ENCODE peak calls at places on chromosome 16, in six cellular contexts. S, C, I, V, P and Q are unnamed samples.
A peak's percentile ranks its signal among the peaks of the same experiment; 100 is the strongest.

GRCh38 chr16:30997000-30997886 is 12.2 kb downstream of the HSD3B7 start:
- DNase-seq in V (peak; percentile 37), P (peak; percentile 87), C (peak; percentile 90), S (peak; percentile 86), I (peak; percentile 92), Q (peak; percentile 53)

GRCh38 chr16:81703177-81704155 is 75.6 kb upstream of the PLCG2 start:
- DNase-seq in S (peak; percentile 4), C (no peak), P (no peak), V (peak; percentile 84), I (peak; percentile 70), Q (peak; percentile 91)

GRCh38 chr16:89615596-89616090 is 2.2 kb downstream of the DPEP1 start:
- DNase-seq in P (peak; percentile 30), S (no peak), I (no peak), C (peak; percentile 43), V (no peak), Q (no peak)

GRCh38 chr16:88484505-88485365 is 31.7 kb downstream of the ZFPM1 start:
- DNase-seq in C (no peak), P (peak; percentile 80), V (no peak), I (peak; percentile 74), S (no peak), Q (no peak)

GRCh38 chr16:4098496-4098895 is 17.7 kb downstream of the ADCY9 start:
- DNase-seq in C (no peak), S (no peak), V (peak; percentile 30), P (no peak), I (no peak), Q (no peak)

GRCh38 chr16:53787423-53787822 is 83.5 kb downstream of the FTO start:
- DNase-seq in P (no peak), S (no peak), I (no peak), V (no peak), C (no peak), Q (no peak)

GRCh38 chr16:57785924-57786323 is 16.4 kb downstream of the KIFC3 start:
- DNase-seq in I (peak; percentile 22), S (no peak), V (no peak), P (no peak), C (no peak), Q (no peak)

GRCh38 chr16:48317614-48318013 is 67.6 kb downstream of the SIAH1 start:
- DNase-seq in S (no peak), P (no peak), V (peak; percentile 67), C (no peak), I (no peak), Q (peak; percentile 83)

GRCh38 chr16:48300391-48300856 is 53.1 kb upstream of the ABCC11 start:
- DNase-seq in P (no peak), S (no peak), I (no peak), C (no peak), V (no peak), Q (peak; percentile 82)

GRCh38 chr16:65106792-65107191 is 15.1 kb downstream of the CDH11 start:
- DNase-seq in P (no peak), I (no peak), C (no peak), V (no peak), S (no peak), Q (peak; percentile 29)

GRCh38 chr16:17691621-17692231 is 221.0 kb upstream of the XYLT1 start:
- DNase-seq in I (no peak), V (no peak), C (no peak), P (no peak), S (no peak), Q (no peak)

GRCh38 chr16:75114946-75115825 is 1.4 kb downstream of the LDHD start:
- DNase-seq in V (no peak), C (no peak), I (no peak), S (no peak), P (no peak), Q (no peak)

GRCh38 chr16:77223184-77223583 is 24.0 kb downstream of the SYCE1L start:
- DNase-seq in V (no peak), I (no peak), C (no peak), P (no peak), S (no peak), Q (no peak)

GRCh38 chr16:11668590-11669379 is 530 bp downstream of the SNN start:
- DNase-seq in V (no peak), I (peak; percentile 72), S (no peak), P (no peak), C (peak; percentile 53), Q (no peak)

GRCh38 chr16:25045696-25046381 is 30.7 kb upstream of the ARHGAP17 start:
- DNase-seq in C (no peak), S (no peak), P (no peak), V (peak; percentile 34), I (no peak), Q (peak; percentile 29)

GRCh38 chr16:53600076-53600475 is 97.1 kb upstream of the AKTIP start:
- DNase-seq in V (no peak), C (no peak), I (no peak), P (no peak), S (no peak), Q (peak; percentile 2)

GRCh38 chr16:89431616-89432015 is 58.7 kb downstream of the ANKRD11 start:
- DNase-seq in P (no peak), S (no peak), I (peak; percentile 20), C (no peak), V (no peak), Q (no peak)

GRCh38 chr16:71817690-71818089 is 9.1 kb upstream of the AP1G1 start:
- DNase-seq in P (no peak), C (no peak), I (no peak), V (no peak), S (no peak), Q (no peak)

GRCh38 chr16:81616321-81617020 is 162.6 kb upstream of the PLCG2 start:
- DNase-seq in I (peak; percentile 89), V (peak; percentile 53), C (peak; percentile 74), P (peak; percentile 77), S (peak; percentile 69), Q (peak; percentile 72)

GRCh38 chr16:54467398-54467797 is 180.8 kb upstream of the IRX3 start:
- DNase-seq in V (no peak), S (no peak), P (no peak), C (no peak), I (no peak), Q (no peak)

GRCh38 chr16:60204221-60204620 is 1470.1 kb upstream of the GOT2 start:
- DNase-seq in C (no peak), V (no peak), I (no peak), P (no peak), S (no peak), Q (peak; percentile 0)

GRCh38 chr16:17369441-17369951 is 101.3 kb downstream of the XYLT1 start:
- DNase-seq in C (peak; percentile 52), I (peak; percentile 84), V (peak; percentile 3), S (peak; percentile 40), P (peak; percentile 71), Q (no peak)

GRCh38 chr16:86533942-86534341 is 21.1 kb downstream of the MTHFSD start:
- DNase-seq in I (no peak), P (no peak), C (no peak), S (no peak), V (no peak), Q (no peak)

GRCh38 chr16:17467923-17468540 is 2.7 kb downstream of the XYLT1 start:
- DNase-seq in S (peak; percentile 54), P (peak; percentile 80), C (peak; percentile 44), V (no peak), I (peak; percentile 60), Q (peak; percentile 77)

DNA sequence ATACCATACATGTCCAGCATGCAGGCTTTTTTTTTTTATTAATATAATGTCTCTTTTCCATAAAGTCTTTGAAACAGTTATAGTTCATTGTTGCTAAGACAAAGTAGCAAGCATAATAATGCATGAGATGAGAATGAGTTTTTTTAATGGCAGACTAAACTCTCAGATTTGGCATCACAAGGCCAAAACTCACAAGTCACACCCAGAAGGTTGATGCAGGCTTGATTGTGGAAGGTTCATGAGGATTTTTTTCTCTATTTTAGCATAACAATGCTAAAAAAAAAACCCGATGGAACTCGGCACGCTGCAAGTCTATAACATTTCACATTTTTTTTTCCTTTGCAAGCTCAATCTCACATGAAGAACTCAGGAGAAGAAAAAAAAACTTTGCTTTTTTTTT is 2.8 kb downstream of the MAF start:
- DNase-seq in S (no peak), P (no peak), V (no peak), I (no peak), C (no peak), Q (no peak)
- H3K4me3 ChIP-seq in S (peak overlapping the region; percentile 79), P (no peak overlapping the region), V (no peak overlapping the region), I (no peak overlapping the region), C (peak overlapping the region; percentile 69), Q (peak overlapping the region; percentile 50)

DNA sequence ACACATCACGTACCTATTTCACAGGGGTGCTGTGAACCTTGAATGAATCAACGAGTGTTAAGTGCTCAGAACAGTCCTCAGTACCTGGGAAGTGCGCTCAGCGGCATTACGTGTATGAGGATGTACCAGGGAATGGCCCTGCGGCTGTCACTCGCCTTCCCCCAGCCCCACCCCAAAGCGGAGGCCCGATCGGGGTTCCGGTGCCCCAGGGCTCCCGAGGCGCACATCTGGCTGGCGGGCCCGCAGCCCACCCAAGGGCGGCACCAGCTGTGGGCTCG is 17.6 kb downstream of the ZNF423 start:
- DNase-seq in I (no peak), C (peak; percentile 17), S (no peak), P (no peak), V (no peak), Q (no peak)
- TF ChIP-seq CTCF in I (no peak), C (no peak), S (no peak), P (no peak), V (no peak), Q (no peak)

GRCh38 chr16:73142995-73143394 is 95.1 kb upstream of the ZFHX3 start:
- DNase-seq in I (no peak), V (no peak), P (no peak), S (no peak), C (no peak), Q (no peak)

GRCh38 chr16:73140944-73141343 is 93.0 kb upstream of the ZFHX3 start:
- DNase-seq in V (no peak), C (no peak), I (no peak), S (no peak), P (no peak), Q (peak; percentile 17)

GRCh38 chr16:73145166-73145565 is 97.2 kb upstream of the ZFHX3 start:
- DNase-seq in V (no peak), I (no peak), C (no peak), P (no peak), S (no peak), Q (no peak)

GRCh38 chr16:73142069-73142880 is 94.3 kb upstream of the ZFHX3 start:
- DNase-seq in S (no peak), V (no peak), C (no peak), P (peak; percentile 46), I (no peak), Q (no peak)

DNA sequence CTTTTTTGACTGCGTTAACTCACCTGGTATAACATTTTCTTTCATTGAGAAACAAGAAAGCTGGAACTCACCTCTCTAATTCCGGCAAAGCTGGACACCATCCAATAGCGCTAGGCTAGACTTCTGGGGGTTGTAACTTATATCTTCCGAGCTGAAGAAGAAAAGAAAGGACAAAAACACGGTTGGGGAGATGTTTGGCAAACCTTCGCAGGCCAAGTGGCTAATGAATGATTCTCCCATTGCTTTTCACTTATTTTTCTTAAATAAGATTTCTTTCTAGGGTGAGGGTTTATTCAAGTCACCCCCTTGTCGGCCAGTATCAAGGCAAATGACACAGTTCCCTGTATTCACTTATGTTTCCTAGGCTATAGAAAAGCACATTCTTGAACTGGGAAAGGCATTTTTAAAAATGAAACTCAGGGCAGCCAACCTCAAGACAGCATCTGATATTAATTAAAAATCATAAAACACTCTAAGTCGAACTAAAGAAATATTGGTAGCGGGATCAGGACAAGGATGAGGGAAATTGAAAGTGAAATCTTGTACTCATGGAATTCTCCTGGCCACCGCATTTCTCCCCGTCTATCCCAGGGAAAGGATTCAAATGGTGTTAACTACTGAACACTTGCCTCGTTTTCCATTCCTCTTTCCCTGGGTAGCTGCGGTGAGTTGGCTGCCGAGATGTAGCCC is 95.9 kb upstream of the ZFHX3 start:
- DNase-seq in C (no peak), S (no peak), P (no peak), I (no peak), V (peak; percentile 59), Q (no peak)
- H3K4me3 ChIP-seq in C (peak overlapping the region; percentile 51), S (peak overlapping the region; percentile 59), P (no peak overlapping the region), I (no peak overlapping the region), V (peak overlapping the region; percentile 22), Q (peak overlapping the region; percentile 13)

GRCh38 chr16:47132310-47132709 is 11.4 kb downstream of the NETO2 start:
- DNase-seq in C (no peak), P (no peak), I (no peak), V (peak; percentile 54), S (no peak), Q (peak; percentile 17)
- TF ChIP-seq CTCF in C (no peak), P (no peak), I (no peak), V (no peak), S (peak; percentile 17), Q (no peak)